ENCODE peak calls at places on chromosomes 7 and 10, in ten cellular contexts. U is CD8-positive, alpha-beta T cell; R is lower lobe of right lung; L is HFF-Myc; T is HCT116; C is DND-41; S is upper lobe of left lung; X is HL-60; G is CD4-positive, alpha-beta T cell; E is B cell. Z is an unnamed sample.

GRCh38 chr10:11367505-11367904 is 243.9 kb downstream of the USP6NL start:
- DNase-seq in E (no peak), T (no peak), G (no peak), X (no peak), C (no peak), U (no peak), R (no peak), S (no peak), L (no peak), Z (no peak)

GRCh38 chr10:86663046-86663345 is 5.3 kb upstream of the LDB3 start:
- DNase-seq in T (no peak), C (no peak), G (no peak), L (no peak), X (no peak), S (no peak), E (no peak), U (no peak), R (peak; percentile 35), Z (no peak)

GRCh38 chr7:107999814-108000560 is 3.0 kb downstream of the LAMB1 start:
- DNase-seq in R (no peak), U (no peak), E (no peak), T (no peak), X (no peak), L (no peak), S (no peak), C (no peak), G (no peak), Z (no peak)

GRCh38 chr10:123390332-123390731 is 236.1 kb downstream of the BUB3 start:
- DNase-seq in T (no peak), R (no peak), S (no peak), G (no peak), E (no peak), C (no peak), U (no peak), X (no peak), L (no peak), Z (no peak)

GRCh38 chr7:114173170-114173569 is 241.4 kb upstream of the FOXP2 start:
- DNase-seq in G (no peak), R (no peak), C (no peak), L (no peak), X (no peak), E (no peak), U (no peak), S (no peak), T (no peak), Z (no peak)

GRCh38 chr10:111392910-111393309 is 316.1 kb downstream of the ADRA2A start:
- DNase-seq in U (no peak), L (no peak), C (no peak), G (no peak), E (no peak), X (no peak), S (no peak), R (no peak), T (no peak), Z (no peak)

GRCh38 chr10:79542619-79543018 is 17.6 kb downstream of the SFTPA2 start:
- DNase-seq in U (no peak), X (peak; percentile 53), E (no peak), R (no peak), S (no peak), C (no peak), T (no peak), G (no peak), L (no peak), Z (no peak)

GRCh38 chr7:17608114-17608833 is 309.8 kb downstream of the AHR start:
- DNase-seq in S (no peak), G (no peak), U (no peak), L (no peak), T (no peak), R (no peak), C (no peak), X (peak; percentile 3), E (no peak), Z (no peak)

GRCh38 chr10:107264742-107265141 is 100.2 kb upstream of the SORCS1 start:
- DNase-seq in T (no peak), L (no peak), E (no peak), X (no peak), C (no peak), G (no peak), U (no peak), S (no peak), R (no peak), Z (peak; percentile 4)

GRCh38 chr10:93081296-93081695 is 7.6 kb downstream of the CYP26A1 start:
- DNase-seq in R (no peak), X (no peak), S (no peak), T (no peak), L (no peak), G (no peak), U (no peak), E (no peak), C (no peak), Z (no peak)

GRCh38 chr7:152158801-152159587 is 133.5 kb downstream of the GALNT11 start:
- DNase-seq in U (no peak), S (no peak), E (peak; percentile 79), T (no peak), L (no peak), X (peak; percentile 25), G (no peak), C (no peak), R (no peak), Z (peak; percentile 56)

GRCh38 chr7:123190109-123190831 is 9.5 kb downstream of the SLC13A1 start:
- DNase-seq in G (no peak), X (no peak), L (no peak), R (no peak), S (no peak), C (no peak), E (peak; percentile 3), T (no peak), U (no peak), Z (peak; percentile 45)

GRCh38 chr7:29290829-29291228 is 96.3 kb downstream of the CHN2 start:
- DNase-seq in R (no peak), E (no peak), X (peak; percentile 10), L (no peak), S (no peak), T (no peak), G (no peak), C (no peak), U (no peak), Z (no peak)

GRCh38 chr10:102409604-102410426 is 8.8 kb downstream of the PSD start:
- DNase-seq in U (peak; percentile 18), S (no peak), X (no peak), E (peak; percentile 27), G (no peak), T (no peak), C (no peak), L (no peak), R (no peak), Z (no peak)
- TF ChIP-seq CTCF in U (no peak), S (no peak), X (no peak), E (no peak), G (no peak), T (no peak), C (no peak), L (no peak), R (no peak), Z (no peak)

DNA sequence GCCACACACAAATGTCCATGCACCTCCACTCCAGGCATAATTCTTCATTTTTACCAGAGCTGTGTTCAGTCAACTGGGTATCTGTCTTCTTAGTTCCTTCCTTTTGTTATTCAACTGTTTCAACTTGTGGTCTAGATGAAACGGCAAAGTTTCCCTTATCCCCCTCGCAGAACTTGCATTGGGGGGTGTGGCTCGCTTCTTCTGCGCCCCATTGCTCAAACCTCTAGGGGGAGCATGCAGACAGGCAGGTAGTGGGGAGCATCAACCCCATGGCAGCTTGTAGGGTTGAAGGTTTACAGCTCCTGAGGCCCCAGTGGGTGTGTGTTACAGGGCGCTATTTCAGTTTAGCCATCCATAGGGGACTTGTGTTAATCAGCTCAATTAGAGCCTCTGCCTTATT is 38.3 kb upstream of the COBL start:
- DNase-seq in C (peak; percentile 10), S (no peak), U (no peak), E (no peak), G (no peak), R (no peak), L (no peak), T (no peak), X (no peak), Z (no peak)
- TF ChIP-seq CTCF in C (peak; percentile 39), S (no peak), U (no peak), E (no peak), G (no peak), R (no peak), L (no peak), T (no peak), X (no peak), Z (no peak)

GRCh38 chr7:145850636-145851035 is 266.0 kb upstream of the CNTNAP2 start:
- DNase-seq in C (no peak), T (no peak), X (no peak), U (no peak), L (no peak), S (no peak), R (no peak), E (no peak), G (no peak), Z (no peak)

GRCh38 chr7:145845345-145845744 is 271.3 kb upstream of the CNTNAP2 start:
- DNase-seq in T (no peak), R (no peak), L (no peak), U (no peak), S (no peak), X (no peak), C (no peak), G (no peak), E (peak; percentile 7), Z (no peak)

DNA sequence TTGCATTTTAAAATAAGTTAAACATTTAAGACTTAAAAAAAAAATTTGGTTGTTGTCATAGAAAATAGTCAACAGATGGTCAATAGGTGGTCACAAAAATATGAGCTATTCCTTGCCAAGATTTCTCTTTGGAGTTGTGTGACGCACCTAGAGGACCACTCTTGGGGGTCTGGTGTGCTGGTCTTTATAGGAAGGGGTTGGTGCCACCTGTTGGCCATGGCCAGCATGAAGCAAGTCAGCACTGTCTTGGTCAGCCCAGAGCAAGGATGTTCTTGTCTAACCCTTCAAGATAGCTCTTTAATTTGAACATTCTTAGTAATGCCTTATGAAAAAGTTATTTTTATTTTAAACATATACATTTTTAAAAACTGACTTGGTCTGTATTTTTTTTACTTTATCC is 267.9 kb upstream of the CNTNAP2 start:
- DNase-seq in L (no peak), X (no peak), C (no peak), R (no peak), G (no peak), E (peak; percentile 5), U (no peak), S (no peak), T (no peak), Z (no peak)
- TF ChIP-seq CTCF in L (no peak), X (no peak), C (peak; percentile 39), R (peak; percentile 11), G (no peak), E (no peak), U (no peak), S (no peak), T (no peak), Z (peak; percentile 14)

DNA sequence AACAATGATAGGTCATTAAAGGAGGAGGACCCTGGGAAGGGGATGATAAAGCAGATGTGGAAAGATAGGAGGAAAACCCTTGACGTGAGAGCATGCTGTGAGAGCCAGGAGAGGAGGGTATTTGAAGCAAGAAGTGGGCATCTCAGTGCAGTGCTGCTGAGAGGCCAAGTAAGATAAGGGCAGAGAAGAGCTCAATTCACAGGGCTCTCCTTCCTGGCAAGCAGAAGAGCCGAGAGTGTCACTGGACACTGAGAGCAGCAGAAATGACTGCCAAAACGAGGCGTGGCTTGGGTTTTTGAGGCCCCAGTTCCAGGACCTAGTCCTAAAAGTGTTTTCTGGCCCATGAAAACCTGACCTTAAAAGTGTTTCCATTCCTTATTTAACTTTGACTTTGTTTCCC is 213.5 kb downstream of the LHFPL3 start:
- DNase-seq in S (no peak), X (no peak), U (no peak), L (no peak), G (no peak), R (no peak), T (no peak), E (no peak), C (no peak), Z (no peak)
- TF ChIP-seq CTCF in S (no peak), X (no peak), U (no peak), L (no peak), G (no peak), R (no peak), T (no peak), E (no peak), C (no peak), Z (no peak)